ENCODE peak calls at places on chromosomes 4 and X, in eight cellular contexts. One of them, this sample, is unnamed.

GRCh38 chrX:132769609-132770008 is 188.8 kb downstream of the HS6ST2 start:
- DNase-seq in naive thymus-derived CD8-positive, alpha-beta T cell: no peak
- DNase-seq in SK-N-MC: no peak
- DNase-seq in right lobe of liver: no peak
- DNase-seq in BJ: no peak
- DNase-seq in AG20443: no peak
- DNase-seq in DMS79: no peak
- DNase-seq in fibroblast of pulmonary artery: no peak
- DNase-seq in this sample: no peak

GRCh38 chrX:112218388-112218787 is 135.8 kb upstream of the TRPC5 start:
- DNase-seq in right lobe of liver: no peak
- DNase-seq in fibroblast of pulmonary artery: no peak
- DNase-seq in SK-N-MC: no peak
- DNase-seq in naive thymus-derived CD8-positive, alpha-beta T cell: no peak
- DNase-seq in DMS79: no peak
- DNase-seq in AG20443: no peak
- DNase-seq in BJ: no peak
- DNase-seq in this sample: no peak

GRCh38 chr4:174260099-174260498 is 23.4 kb downstream of the FBXO8 start:
- DNase-seq in SK-N-MC: no peak
- DNase-seq in naive thymus-derived CD8-positive, alpha-beta T cell: no peak
- DNase-seq in DMS79: no peak
- DNase-seq in AG20443: peak
- DNase-seq in right lobe of liver: no peak
- DNase-seq in fibroblast of pulmonary artery: peak
- DNase-seq in BJ: peak
- DNase-seq in this sample: no peak

GRCh38 chr4:133058701-133059100 is 90.4 kb upstream of the PCDH10 start:
- DNase-seq in BJ: no peak
- DNase-seq in naive thymus-derived CD8-positive, alpha-beta T cell: no peak
- DNase-seq in DMS79: no peak
- DNase-seq in SK-N-MC: no peak
- DNase-seq in fibroblast of pulmonary artery: no peak
- DNase-seq in AG20443: no peak
- DNase-seq in right lobe of liver: no peak
- DNase-seq in this sample: no peak

GRCh38 chr4:46254788-46255187 is 130.9 kb upstream of the GABRG1 start:
- DNase-seq in SK-N-MC: no peak
- DNase-seq in right lobe of liver: no peak
- DNase-seq in fibroblast of pulmonary artery: no peak
- DNase-seq in AG20443: no peak
- DNase-seq in DMS79: no peak
- DNase-seq in BJ: no peak
- DNase-seq in naive thymus-derived CD8-positive, alpha-beta T cell: no peak
- DNase-seq in this sample: no peak

GRCh38 chr4:78775278-78776030 is 696 bp upstream of the BMP2K start:
- DNase-seq in BJ: no peak
- DNase-seq in fibroblast of pulmonary artery: peak
- DNase-seq in SK-N-MC: no peak
- DNase-seq in DMS79: peak
- DNase-seq in AG20443: peak
- DNase-seq in right lobe of liver: peak
- DNase-seq in naive thymus-derived CD8-positive, alpha-beta T cell: peak
- DNase-seq in this sample: peak

GRCh38 chrX:118039591-118039990 is 77.0 kb downstream of the KLHL13 start:
- DNase-seq in SK-N-MC: no peak
- DNase-seq in BJ: no peak
- DNase-seq in AG20443: no peak
- DNase-seq in fibroblast of pulmonary artery: no peak
- DNase-seq in naive thymus-derived CD8-positive, alpha-beta T cell: no peak
- DNase-seq in right lobe of liver: no peak
- DNase-seq in DMS79: no peak
- DNase-seq in this sample: no peak

GRCh38 chr4:87002682-87003043 is 67.9 kb downstream of the AFF1 start:
- DNase-seq in naive thymus-derived CD8-positive, alpha-beta T cell: no peak
- DNase-seq in fibroblast of pulmonary artery: no peak
- DNase-seq in right lobe of liver: no peak
- DNase-seq in AG20443: no peak
- DNase-seq in SK-N-MC: no peak
- DNase-seq in BJ: no peak
- DNase-seq in DMS79: no peak
- DNase-seq in this sample: no peak

GRCh38 chr4:140187316-140187695 is 33.3 kb upstream of the MAML3 start:
- DNase-seq in BJ: no peak
- DNase-seq in DMS79: no peak
- DNase-seq in AG20443: no peak
- DNase-seq in SK-N-MC: no peak
- DNase-seq in right lobe of liver: no peak
- DNase-seq in naive thymus-derived CD8-positive, alpha-beta T cell: no peak
- DNase-seq in fibroblast of pulmonary artery: no peak
- DNase-seq in this sample: no peak

GRCh38 chr4:5785806-5786680 is 75.0 kb downstream of the EVC start:
- DNase-seq in naive thymus-derived CD8-positive, alpha-beta T cell: no peak
- DNase-seq in SK-N-MC: no peak
- DNase-seq in DMS79: no peak
- DNase-seq in right lobe of liver: no peak
- DNase-seq in fibroblast of pulmonary artery: peak
- DNase-seq in AG20443: peak
- DNase-seq in BJ: peak
- DNase-seq in this sample: no peak

GRCh38 chr4:99468891-99469290 is 33.7 kb upstream of the ADH7 start:
- DNase-seq in naive thymus-derived CD8-positive, alpha-beta T cell: no peak
- DNase-seq in BJ: no peak
- DNase-seq in SK-N-MC: no peak
- DNase-seq in fibroblast of pulmonary artery: peak
- DNase-seq in DMS79: no peak
- DNase-seq in right lobe of liver: no peak
- DNase-seq in AG20443: peak
- DNase-seq in this sample: no peak

GRCh38 chr4:28106155-28106554 is 1245.5 kb downstream of the STIM2 start:
- DNase-seq in SK-N-MC: no peak
- DNase-seq in right lobe of liver: no peak
- DNase-seq in AG20443: no peak
- DNase-seq in BJ: no peak
- DNase-seq in naive thymus-derived CD8-positive, alpha-beta T cell: no peak
- DNase-seq in DMS79: no peak
- DNase-seq in fibroblast of pulmonary artery: no peak
- DNase-seq in this sample: no peak

GRCh38 chr4:114287079-114287696 is 307.7 kb upstream of the ARSJ start:
- DNase-seq in DMS79: no peak
- DNase-seq in AG20443: no peak
- DNase-seq in fibroblast of pulmonary artery: no peak
- DNase-seq in naive thymus-derived CD8-positive, alpha-beta T cell: no peak
- DNase-seq in SK-N-MC: no peak
- DNase-seq in BJ: no peak
- DNase-seq in right lobe of liver: peak
- DNase-seq in this sample: no peak

GRCh38 chr4:158444621-158445020 is 77.1 kb upstream of the RXFP1 start:
- DNase-seq in SK-N-MC: no peak
- DNase-seq in BJ: no peak
- DNase-seq in AG20443: no peak
- DNase-seq in DMS79: no peak
- DNase-seq in naive thymus-derived CD8-positive, alpha-beta T cell: no peak
- DNase-seq in fibroblast of pulmonary artery: no peak
- DNase-seq in right lobe of liver: no peak
- DNase-seq in this sample: no peak

GRCh38 chr4:5232549-5232948 is 181.3 kb downstream of the STK32B start:
- DNase-seq in SK-N-MC: no peak
- DNase-seq in fibroblast of pulmonary artery: no peak
- DNase-seq in AG20443: no peak
- DNase-seq in right lobe of liver: no peak
- DNase-seq in DMS79: no peak
- DNase-seq in BJ: no peak
- DNase-seq in naive thymus-derived CD8-positive, alpha-beta T cell: no peak
- DNase-seq in this sample: no peak

GRCh38 chrX:134026732-134027311 is 41.4 kb upstream of the GPC3 start:
- DNase-seq in naive thymus-derived CD8-positive, alpha-beta T cell: peak
- DNase-seq in right lobe of liver: no peak
- DNase-seq in DMS79: no peak
- DNase-seq in SK-N-MC: no peak
- DNase-seq in BJ: no peak
- DNase-seq in AG20443: peak
- DNase-seq in fibroblast of pulmonary artery: peak
- DNase-seq in this sample: peak

GRCh38 chr4:3871881-3872833 is 106.0 kb downstream of the ADRA2C start:
- DNase-seq in SK-N-MC: no peak
- DNase-seq in right lobe of liver: no peak
- DNase-seq in AG20443: no peak
- DNase-seq in fibroblast of pulmonary artery: no peak
- DNase-seq in BJ: no peak
- DNase-seq in naive thymus-derived CD8-positive, alpha-beta T cell: no peak
- DNase-seq in DMS79: no peak
- DNase-seq in this sample: no peak

GRCh38 chr4:118417325-118417724 is 64.5 kb upstream of the PRSS12 start:
- DNase-seq in AG20443: peak
- DNase-seq in BJ: peak
- DNase-seq in fibroblast of pulmonary artery: no peak
- DNase-seq in DMS79: no peak
- DNase-seq in right lobe of liver: no peak
- DNase-seq in naive thymus-derived CD8-positive, alpha-beta T cell: no peak
- DNase-seq in SK-N-MC: no peak
- DNase-seq in this sample: no peak

GRCh38 chrX:130079824-130080406 is 30.4 kb downstream of the ELF4 start:
- DNase-seq in AG20443: peak
- DNase-seq in naive thymus-derived CD8-positive, alpha-beta T cell: peak
- DNase-seq in BJ: peak
- DNase-seq in fibroblast of pulmonary artery: peak
- DNase-seq in DMS79: peak
- DNase-seq in right lobe of liver: no peak
- DNase-seq in SK-N-MC: peak
- DNase-seq in this sample: peak

GRCh38 chrX:24203072-24203808 is 53.7 kb downstream of the ZFX start:
- DNase-seq in SK-N-MC: no peak
- DNase-seq in BJ: no peak
- DNase-seq in naive thymus-derived CD8-positive, alpha-beta T cell: no peak
- DNase-seq in DMS79: no peak
- DNase-seq in AG20443: no peak
- DNase-seq in right lobe of liver: no peak
- DNase-seq in fibroblast of pulmonary artery: no peak
- DNase-seq in this sample: no peak

GRCh38 chrX:15497865-15498264 is 2.7 kb upstream of the BMX start:
- DNase-seq in AG20443: peak
- DNase-seq in right lobe of liver: no peak
- DNase-seq in BJ: no peak
- DNase-seq in DMS79: no peak
- DNase-seq in fibroblast of pulmonary artery: peak
- DNase-seq in naive thymus-derived CD8-positive, alpha-beta T cell: peak
- DNase-seq in SK-N-MC: no peak
- DNase-seq in this sample: peak

GRCh38 chr4:84215218-84215617 is 283.9 kb downstream of the NKX6-1 start:
- DNase-seq in SK-N-MC: no peak
- DNase-seq in DMS79: no peak
- DNase-seq in naive thymus-derived CD8-positive, alpha-beta T cell: no peak
- DNase-seq in AG20443: no peak
- DNase-seq in right lobe of liver: no peak
- DNase-seq in fibroblast of pulmonary artery: no peak
- DNase-seq in BJ: no peak
- DNase-seq in this sample: no peak

GRCh38 chr4:64890131-64890710 is 481.0 kb upstream of the TECRL start:
- DNase-seq in fibroblast of pulmonary artery: no peak
- DNase-seq in right lobe of liver: no peak
- DNase-seq in AG20443: no peak
- DNase-seq in DMS79: no peak
- DNase-seq in BJ: no peak
- DNase-seq in SK-N-MC: no peak
- DNase-seq in naive thymus-derived CD8-positive, alpha-beta T cell: no peak
- DNase-seq in this sample: no peak

GRCh38 chr4:4762909-4763814 is 96.3 kb upstream of the MSX1 start:
- DNase-seq in DMS79: no peak
- DNase-seq in right lobe of liver: no peak
- DNase-seq in SK-N-MC: peak
- DNase-seq in AG20443: peak
- DNase-seq in naive thymus-derived CD8-positive, alpha-beta T cell: no peak
- DNase-seq in fibroblast of pulmonary artery: peak
- DNase-seq in BJ: peak
- DNase-seq in this sample: no peak

GRCh38 chr4:20447103-20447502 is 195.4 kb downstream of the SLIT2 start:
- DNase-seq in fibroblast of pulmonary artery: no peak
- DNase-seq in SK-N-MC: no peak
- DNase-seq in naive thymus-derived CD8-positive, alpha-beta T cell: no peak
- DNase-seq in DMS79: no peak
- DNase-seq in BJ: no peak
- DNase-seq in right lobe of liver: no peak
- DNase-seq in AG20443: no peak
- DNase-seq in this sample: no peak

GRCh38 chr4:1653776-1654175 is 30.3 kb downstream of the FAM53A start:
- DNase-seq in AG20443: no peak
- DNase-seq in naive thymus-derived CD8-positive, alpha-beta T cell: no peak
- DNase-seq in right lobe of liver: no peak
- DNase-seq in SK-N-MC: no peak
- DNase-seq in DMS79: no peak
- DNase-seq in fibroblast of pulmonary artery: no peak
- DNase-seq in BJ: no peak
- DNase-seq in this sample: no peak

GRCh38 chr4:28842271-28842670 is 1877.9 kb upstream of the PCDH7 start:
- DNase-seq in DMS79: no peak
- DNase-seq in naive thymus-derived CD8-positive, alpha-beta T cell: no peak
- DNase-seq in AG20443: no peak
- DNase-seq in right lobe of liver: no peak
- DNase-seq in fibroblast of pulmonary artery: no peak
- DNase-seq in SK-N-MC: no peak
- DNase-seq in BJ: no peak
- DNase-seq in this sample: no peak

GRCh38 chr4:138241281-138242075 is 671 bp downstream of the SLC7A11 start:
- DNase-seq in naive thymus-derived CD8-positive, alpha-beta T cell: no peak
- DNase-seq in SK-N-MC: no peak
- DNase-seq in fibroblast of pulmonary artery: peak
- DNase-seq in BJ: no peak
- DNase-seq in AG20443: peak
- DNase-seq in DMS79: no peak
- DNase-seq in right lobe of liver: no peak
- DNase-seq in this sample: no peak

GRCh38 chr4:162865102-162865501 is 301.6 kb downstream of the NAF1 start:
- DNase-seq in SK-N-MC: no peak
- DNase-seq in BJ: no peak
- DNase-seq in fibroblast of pulmonary artery: no peak
- DNase-seq in AG20443: no peak
- DNase-seq in DMS79: no peak
- DNase-seq in right lobe of liver: no peak
- DNase-seq in naive thymus-derived CD8-positive, alpha-beta T cell: no peak
- DNase-seq in this sample: no peak

GRCh38 chrX:143634701-143635442 is 1.0 kb downstream of the SLITRK4 start:
- DNase-seq in SK-N-MC: no peak
- DNase-seq in naive thymus-derived CD8-positive, alpha-beta T cell: no peak
- DNase-seq in DMS79: no peak
- DNase-seq in fibroblast of pulmonary artery: no peak
- DNase-seq in right lobe of liver: no peak
- DNase-seq in AG20443: peak
- DNase-seq in BJ: no peak
- DNase-seq in this sample: no peak

GRCh38 chr4:106522839-106523238 is 154.3 kb upstream of the GIMD1 start:
- DNase-seq in AG20443: peak
- DNase-seq in SK-N-MC: no peak
- DNase-seq in BJ: no peak
- DNase-seq in fibroblast of pulmonary artery: no peak
- DNase-seq in naive thymus-derived CD8-positive, alpha-beta T cell: no peak
- DNase-seq in right lobe of liver: no peak
- DNase-seq in DMS79: no peak
- DNase-seq in this sample: no peak

GRCh38 chr4:8703857-8704495 is 111.4 kb downstream of the CPZ start:
- DNase-seq in AG20443: no peak
- DNase-seq in SK-N-MC: no peak
- DNase-seq in right lobe of liver: peak
- DNase-seq in BJ: no peak
- DNase-seq in naive thymus-derived CD8-positive, alpha-beta T cell: no peak
- DNase-seq in DMS79: no peak
- DNase-seq in fibroblast of pulmonary artery: no peak
- DNase-seq in this sample: peak

GRCh38 chr4:184400891-184401290 is 73.5 kb downstream of the IRF2 start:
- DNase-seq in BJ: no peak
- DNase-seq in naive thymus-derived CD8-positive, alpha-beta T cell: no peak
- DNase-seq in fibroblast of pulmonary artery: no peak
- DNase-seq in SK-N-MC: no peak
- DNase-seq in right lobe of liver: no peak
- DNase-seq in AG20443: no peak
- DNase-seq in DMS79: no peak
- DNase-seq in this sample: no peak

GRCh38 chr4:1406416-1406945 is at the start of gene NKX1-1:
- DNase-seq in right lobe of liver: no peak
- DNase-seq in SK-N-MC: no peak
- DNase-seq in AG20443: peak
- DNase-seq in DMS79: no peak
- DNase-seq in BJ: no peak
- DNase-seq in naive thymus-derived CD8-positive, alpha-beta T cell: no peak
- DNase-seq in fibroblast of pulmonary artery: no peak
- DNase-seq in this sample: no peak

This sample was measured in T-cell.